ENCODE peak calls at places on chromosome 4, in ten cellular contexts. S is Peyer's patch; J is RWPE1; Q is aorta; M is AG08396; D is neural progenitor cell; C is endothelial cell; W is HTR-8/SVneo; O is iPS DF 19.7; B is stimulated activated CD4-positive, alpha-beta T cell treated with anti-CD3 and anti-CD28 coated beads, Interleukin-15, amount 100 ng/mL, for 1 hour. T is an unnamed sample.

GRCh38 chr4:81913427-81913878 is 441.7 kb upstream of the RASGEF1B start:
- DNase-seq in S (peak), J (peak), Q (no peak), M (peak), D (peak), C (peak), W (peak), O (peak), B (no peak), T (peak)

GRCh38 chr4:2302387-2303119 is 40.6 kb upstream of the MXD4 start:
- DNase-seq in S (no peak), J (no peak), Q (peak), M (no peak), D (no peak), C (no peak), W (no peak), O (no peak), B (no peak), T (no peak)

GRCh38 chr4:40672528-40673522 is 43.2 kb upstream of the RBM47 start:
- DNase-seq in S (peak), J (peak), Q (no peak), M (peak), D (peak), C (no peak), W (peak), O (peak), B (no peak), T (no peak)

GRCh38 chr4:185128272-185129119 is 14.6 kb upstream of the SLC25A4 start:
- DNase-seq in S (no peak), J (peak), Q (peak), M (peak), D (peak), C (peak), W (peak), O (no peak), B (no peak), T (no peak)

GRCh38 chr4:77308843-77309242 is 151.8 kb downstream of the CCNG2 start:
- DNase-seq in S (no peak), J (peak), Q (no peak), M (peak), D (peak), C (no peak), W (peak), O (no peak), B (no peak), T (no peak)

GRCh38 chr4:165631912-165632311 is 241.1 kb upstream of the TLL1 start:
- DNase-seq in S (no peak), J (no peak), Q (no peak), M (no peak), D (no peak), C (no peak), W (no peak), O (no peak), B (no peak), T (no peak)

GRCh38 chr4:146458594-146458993 is 63.1 kb downstream of the SLC10A7 start:
- DNase-seq in S (no peak), J (no peak), Q (no peak), M (no peak), D (no peak), C (no peak), W (no peak), O (no peak), B (no peak), T (no peak)

GRCh38 chr4:101345271-101345595 is 2.1 kb downstream of the PPP3CA start:
- DNase-seq in S (peak), J (no peak), Q (no peak), M (no peak), D (no peak), C (peak), W (no peak), O (no peak), B (no peak), T (no peak)

GRCh38 chr4:110278127-110278526 is 79.7 kb upstream of the ELOVL6 start:
- DNase-seq in S (no peak), J (no peak), Q (no peak), M (no peak), D (no peak), C (no peak), W (no peak), O (no peak), B (no peak), T (no peak)

GRCh38 chr4:20831746-20832145 is 131.5 kb downstream of the PACRGL start:
- DNase-seq in S (no peak), J (no peak), Q (no peak), M (no peak), D (no peak), C (no peak), W (no peak), O (no peak), B (no peak), T (no peak)

GRCh38 chr4:183098080-183098722 is 856 bp upstream of the WWC2 start:
- DNase-seq in S (peak), J (peak), Q (peak), M (peak), D (peak), C (peak), W (no peak), O (no peak), B (no peak), T (no peak)

GRCh38 chr4:145931403-145931802 is 7.2 kb downstream of the ZNF827 start:
- DNase-seq in S (no peak), J (no peak), Q (no peak), M (no peak), D (no peak), C (no peak), W (no peak), O (no peak), B (no peak), T (no peak)

GRCh38 chr4:8761824-8762205 is 109.8 kb downstream of the HMX1 start:
- DNase-seq in S (no peak), J (no peak), Q (peak), M (no peak), D (no peak), C (no peak), W (no peak), O (no peak), B (no peak), T (no peak)

GRCh38 chr4:84050014-84050413 is 449.1 kb downstream of the NKX6-1 start:
- DNase-seq in S (no peak), J (no peak), Q (no peak), M (no peak), D (peak), C (no peak), W (no peak), O (peak), B (no peak), T (peak)

GRCh38 chr4:84279678-84280077 is 219.4 kb downstream of the NKX6-1 start:
- DNase-seq in S (no peak), J (no peak), Q (no peak), M (peak), D (no peak), C (no peak), W (no peak), O (no peak), B (no peak), T (no peak)

GRCh38 chr4:7418131-7418943 is 16.4 kb downstream of the PSAPL1 start:
- DNase-seq in S (peak), J (no peak), Q (peak), M (no peak), D (no peak), C (no peak), W (no peak), O (no peak), B (no peak), T (no peak)

GRCh38 chr4:9894604-9895361 is 113.3 kb downstream of the DRD5 start:
- DNase-seq in S (no peak), J (no peak), Q (no peak), M (no peak), D (no peak), C (no peak), W (no peak), O (no peak), B (no peak), T (no peak)

GRCh38 chr4:182748949-182749348 is 168.2 kb downstream of the DCTD start:
- DNase-seq in S (no peak), J (peak), Q (no peak), M (no peak), D (no peak), C (no peak), W (no peak), O (no peak), B (no peak), T (no peak)